ENCODE peak calls at places on chromosomes 12 and 14, in seven cellular contexts. P is hypothalamus, U is cerebellar cortex, S is uterus, N is amniotic stem cell, I is choroid plexus epithelial cell, B is foreskin fibroblast. Z is an unnamed sample.

GRCh38 chr14:101905614-101906013 is 58.8 kb upstream of the DYNC1H1 start:
- DNase-seq in P (no peak), U (no peak), S (no peak), N (no peak), I (no peak), B (no peak), Z (no peak)

GRCh38 chr14:67557118-67557517 is 24.0 kb downstream of the PLEKHH1 start:
- DNase-seq in P (no peak), U (no peak), S (no peak), N (no peak), I (peak), B (no peak), Z (no peak)

GRCh38 chr12:23847857-23848256 is 101.6 kb downstream of the SOX5 start:
- DNase-seq in P (no peak), U (no peak), S (no peak), N (no peak), I (no peak), B (no peak), Z (no peak)

GRCh38 chr12:27020761-27021160 is 1.6 kb upstream of the MED21 start:
- DNase-seq in P (no peak), U (no peak), S (no peak), N (no peak), I (no peak), B (no peak), Z (no peak)

GRCh38 chr14:34243001-34243400 is 219.0 kb downstream of the SPTSSA start:
- DNase-seq in P (no peak), U (no peak), S (no peak), N (no peak), I (no peak), B (no peak), Z (no peak)

GRCh38 chr12:131482199-131482598 is 228.7 kb upstream of the SFSWAP start:
- DNase-seq in P (no peak), U (no peak), S (no peak), N (no peak), I (no peak), B (no peak), Z (no peak)

GRCh38 chr12:77229640-77230442 is 164.5 kb upstream of the E2F7 start:
- DNase-seq in P (no peak), U (no peak), S (no peak), N (no peak), I (peak), B (no peak), Z (no peak)

GRCh38 chr14:21940887-21941855 is 267.6 kb upstream of the OR4E1 start:
- DNase-seq in P (no peak), U (peak), S (no peak), N (no peak), I (peak), B (peak), Z (no peak)

GRCh38 chr12:4031703-4032291 is 158.6 kb upstream of the PARP11 start:
- DNase-seq in P (no peak), U (no peak), S (peak), N (no peak), I (peak), B (peak), Z (no peak)

Z was measured in central memory CD8-positive, alpha-beta T cell.